ENCODE peak calls at places on chromosomes 1 and 21, in seven cellular contexts. One of them, this sample, is unnamed.
A peak's percentile ranks its signal among the peaks of the same experiment; 100 is the strongest.

GRCh38 chr1:43205671-43206070 is 33.5 kb downstream of the CFAP57 start:
- DNase-seq in GM12892: no peak
- DNase-seq in body of pancreas: no peak
- DNase-seq in ovary: no peak
- DNase-seq in HCT116: no peak
- DNase-seq in GM12891: no peak
- DNase-seq in testis: no peak
- DNase-seq in this sample: no peak

GRCh38 chr1:16981269-16981849 is 939 bp upstream of the MFAP2 start:
- DNase-seq in GM12892: no peak
- DNase-seq in body of pancreas: no peak
- DNase-seq in ovary: no peak
- DNase-seq in HCT116: no peak
- DNase-seq in GM12891: no peak
- DNase-seq in testis: no peak
- DNase-seq in this sample: no peak

GRCh38 chr1:165686121-165686970 is 12.0 kb downstream of the ALDH9A1 start:
- DNase-seq in GM12892: no peak
- DNase-seq in body of pancreas: no peak
- DNase-seq in ovary: no peak
- DNase-seq in HCT116: no peak
- DNase-seq in GM12891: no peak
- DNase-seq in testis: peak; percentile 67
- DNase-seq in this sample: no peak

GRCh38 chr1:61152066-61152465 is 69.7 kb downstream of the NFIA start:
- DNase-seq in GM12892: no peak
- DNase-seq in body of pancreas: no peak
- DNase-seq in ovary: no peak
- DNase-seq in HCT116: no peak
- DNase-seq in GM12891: no peak
- DNase-seq in testis: no peak
- DNase-seq in this sample: no peak

GRCh38 chr1:7856345-7856744 is 3.5 kb upstream of the UTS2 start:
- DNase-seq in GM12892: no peak
- DNase-seq in body of pancreas: no peak
- DNase-seq in ovary: no peak
- DNase-seq in HCT116: no peak
- DNase-seq in GM12891: no peak
- DNase-seq in testis: no peak
- DNase-seq in this sample: no peak

GRCh38 chr1:205325334-205325884 is 3.9 kb upstream of the NUAK2 start:
- DNase-seq in GM12892: no peak
- DNase-seq in body of pancreas: peak; percentile 82
- DNase-seq in ovary: peak; percentile 59
- DNase-seq in HCT116: peak; percentile 63
- DNase-seq in GM12891: no peak
- DNase-seq in testis: peak; percentile 78
- DNase-seq in this sample: peak; percentile 64

GRCh38 chr1:229027622-229028182 is 243.2 kb upstream of the RAB4A start:
- DNase-seq in GM12892: no peak
- DNase-seq in body of pancreas: no peak
- DNase-seq in ovary: no peak
- DNase-seq in HCT116: no peak
- DNase-seq in GM12891: no peak
- DNase-seq in testis: no peak
- DNase-seq in this sample: no peak

GRCh38 chr1:179017383-179018326 is 8.0 kb upstream of the FAM20B start:
- DNase-seq in GM12892: no peak
- DNase-seq in body of pancreas: no peak
- DNase-seq in ovary: no peak
- DNase-seq in HCT116: no peak
- DNase-seq in GM12891: no peak
- DNase-seq in testis: no peak
- DNase-seq in this sample: no peak

GRCh38 chr1:181090653-181091126 is 2.2 kb downstream of the IER5 start:
- DNase-seq in GM12892: no peak
- DNase-seq in body of pancreas: no peak
- DNase-seq in ovary: no peak
- DNase-seq in HCT116: no peak
- DNase-seq in GM12891: no peak
- DNase-seq in testis: no peak
- DNase-seq in this sample: no peak

GRCh38 chr1:153443486-153443885 is 17.0 kb downstream of the S100A7 start:
- DNase-seq in GM12892: no peak
- DNase-seq in body of pancreas: no peak
- DNase-seq in ovary: no peak
- DNase-seq in HCT116: no peak
- DNase-seq in GM12891: no peak
- DNase-seq in testis: no peak
- DNase-seq in this sample: no peak

DNA sequence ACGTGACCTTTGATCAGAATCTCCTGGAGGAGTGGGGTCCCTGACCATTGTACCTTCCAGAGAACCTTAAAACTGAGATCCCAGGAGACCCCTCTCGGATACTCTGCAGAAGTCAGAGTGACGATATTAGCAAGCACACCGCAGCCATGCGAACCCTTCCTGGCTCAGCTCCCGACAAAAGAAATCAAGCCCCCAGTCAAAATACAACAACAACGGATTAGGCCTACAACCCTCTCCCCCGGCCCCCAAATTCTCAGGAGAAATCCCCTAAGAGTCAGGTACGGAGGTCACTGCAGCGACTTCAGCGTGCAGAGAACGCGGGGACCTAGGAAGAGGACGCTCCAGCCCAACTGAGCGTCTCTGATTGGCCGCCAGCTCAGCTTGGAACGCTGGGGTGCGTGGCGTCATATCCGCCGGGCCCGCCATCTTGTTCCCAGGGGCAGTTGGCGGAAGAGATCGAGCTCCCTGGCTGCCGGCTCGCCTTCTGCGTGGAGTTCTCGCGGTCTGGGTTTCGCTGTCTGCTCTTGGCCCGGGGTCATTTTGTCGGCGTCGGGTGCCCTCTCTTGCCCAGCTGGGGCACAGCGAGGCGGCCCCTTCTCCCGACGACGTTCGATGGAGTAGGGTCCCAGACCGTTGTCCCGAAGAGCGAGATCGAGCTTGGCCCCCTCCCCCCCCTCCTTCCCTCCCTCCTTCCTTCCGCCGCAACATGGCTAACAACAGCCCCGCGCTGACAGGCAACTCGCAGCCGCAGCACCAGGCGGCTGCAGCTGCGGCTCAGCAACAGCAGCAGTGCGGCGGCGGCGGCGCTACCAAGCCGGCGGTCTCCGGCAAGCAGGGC is at the start of gene PRPF38B:
- DNase-seq in GM12892: peak; percentile 85
- DNase-seq in body of pancreas: peak; percentile 94
- DNase-seq in ovary: peak; percentile 93
- DNase-seq in HCT116: peak; percentile 82
- DNase-seq in GM12891: peak; percentile 78
- DNase-seq in testis: peak; percentile 97
- DNase-seq in this sample: peak; percentile 92
- TF ChIP-seq POLR2A in GM12892: peak; percentile 99
- TF ChIP-seq POLR2A in body of pancreas: peak; percentile 95
- TF ChIP-seq POLR2A in ovary: peak; percentile 95
- TF ChIP-seq POLR2A in HCT116: peak; percentile 84
- TF ChIP-seq POLR2A in GM12891: peak; percentile 98
- TF ChIP-seq POLR2A in testis: peak; percentile 51
- TF ChIP-seq POLR2A in this sample: peak; percentile 64

DNA sequence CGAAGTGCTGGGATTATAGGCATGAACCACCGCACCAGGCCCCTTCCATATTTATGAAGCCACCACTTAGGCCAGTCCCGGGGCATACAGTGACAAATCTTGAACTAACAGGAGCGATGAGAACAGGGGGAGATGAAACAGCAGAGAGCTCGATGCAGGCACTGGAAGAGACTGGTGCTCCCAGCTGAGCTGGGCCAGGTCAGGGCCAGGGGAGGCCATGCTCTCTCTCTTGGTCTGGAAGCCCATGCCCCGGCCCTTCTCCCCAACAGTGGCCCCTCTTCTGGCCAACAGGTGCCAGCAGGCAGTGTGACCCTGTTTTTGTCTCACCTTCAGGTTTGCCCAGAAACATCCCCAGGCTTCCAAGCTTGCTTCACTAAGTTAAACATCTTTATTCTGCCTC is 269.9 kb upstream of the C1orf174 start:
- DNase-seq in GM12892: no peak
- DNase-seq in body of pancreas: no peak
- DNase-seq in ovary: no peak
- DNase-seq in HCT116: no peak
- DNase-seq in GM12891: no peak
- DNase-seq in testis: no peak
- DNase-seq in this sample: no peak
- TF ChIP-seq POLR2A in GM12892: no peak
- TF ChIP-seq POLR2A in body of pancreas: no peak
- TF ChIP-seq POLR2A in ovary: no peak
- TF ChIP-seq POLR2A in HCT116: no peak
- TF ChIP-seq POLR2A in GM12891: no peak
- TF ChIP-seq POLR2A in testis: no peak
- TF ChIP-seq POLR2A in this sample: no peak

GRCh38 chr21:26965091-26965566 is 1.8 kb downstream of the ADAMTS5 start:
- DNase-seq in GM12892: no peak
- DNase-seq in body of pancreas: no peak
- DNase-seq in ovary: no peak
- DNase-seq in HCT116: no peak
- DNase-seq in GM12891: peak; percentile 2
- DNase-seq in testis: no peak
- DNase-seq in this sample: no peak

GRCh38 chr21:26965567-26966359 is 1.1 kb downstream of the ADAMTS5 start:
- DNase-seq in GM12892: no peak
- DNase-seq in body of pancreas: peak; percentile 24
- DNase-seq in ovary: peak; percentile 83
- DNase-seq in HCT116: no peak
- DNase-seq in GM12891: peak; percentile 6
- DNase-seq in testis: peak; percentile 63
- DNase-seq in this sample: peak; percentile 80

GRCh38 chr21:26966360-26966977 is 419 bp downstream of the ADAMTS5 start:
- DNase-seq in GM12892: no peak
- DNase-seq in body of pancreas: peak; percentile 13
- DNase-seq in ovary: peak; percentile 75
- DNase-seq in HCT116: no peak
- DNase-seq in GM12891: peak; percentile 1
- DNase-seq in testis: peak; percentile 46
- DNase-seq in this sample: peak; percentile 42

GRCh38 chr21:26964379-26964778 is 2.5 kb downstream of the ADAMTS5 start:
- DNase-seq in GM12892: no peak
- DNase-seq in body of pancreas: no peak
- DNase-seq in ovary: peak; percentile 85
- DNase-seq in HCT116: no peak
- DNase-seq in GM12891: no peak
- DNase-seq in testis: peak; percentile 66
- DNase-seq in this sample: peak; percentile 90

DNA sequence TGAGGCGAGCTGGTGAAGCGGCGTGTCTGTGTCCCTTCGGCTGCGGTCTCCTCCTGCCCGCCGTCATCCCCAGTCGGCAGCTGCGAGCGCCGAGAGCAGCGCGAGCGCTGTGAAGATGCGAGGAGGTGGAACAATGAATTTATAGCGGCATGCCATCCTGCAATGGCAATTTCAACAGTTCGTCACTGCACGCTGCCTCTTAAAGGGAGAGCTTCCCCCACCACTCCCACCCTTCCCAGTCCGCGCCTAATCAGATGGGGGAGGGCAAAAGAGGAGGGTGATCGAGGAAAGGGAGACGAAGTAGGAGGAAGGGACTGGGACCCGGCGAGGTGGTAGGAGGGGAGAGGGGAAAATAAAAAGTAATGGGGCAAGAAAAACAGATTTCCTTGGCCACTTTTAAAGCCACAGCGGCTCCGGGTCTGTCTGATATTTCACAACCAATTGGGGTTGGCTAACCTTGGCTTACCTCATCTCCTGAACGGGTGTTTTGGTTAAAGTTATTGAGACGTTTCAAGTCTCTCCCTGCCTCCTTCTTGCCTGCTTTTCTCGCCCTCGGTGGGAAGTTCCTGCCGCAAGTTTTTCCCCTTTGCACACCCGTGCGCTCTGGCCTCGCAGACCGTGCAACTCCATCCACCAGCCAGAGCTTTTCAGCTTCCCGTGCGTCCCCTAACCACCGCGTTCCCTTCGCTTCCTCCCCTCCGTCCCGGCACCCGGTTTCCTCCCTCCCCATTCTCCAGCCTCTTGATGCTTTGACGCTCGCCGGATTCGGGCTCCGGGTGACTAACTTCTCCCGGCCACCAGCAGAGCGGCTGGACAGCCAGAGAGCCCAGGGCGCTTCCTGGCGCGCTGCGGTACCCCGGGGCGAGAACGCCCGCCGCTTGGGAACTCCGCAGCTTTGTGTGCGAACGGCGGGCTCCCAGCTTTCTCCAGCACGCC is at the start of gene ADAMTS5:
- DNase-seq in GM12892: no peak
- DNase-seq in body of pancreas: peak; percentile 15
- DNase-seq in ovary: peak; percentile 75
- DNase-seq in HCT116: no peak
- DNase-seq in GM12891: peak; percentile 7
- DNase-seq in testis: peak; percentile 30
- DNase-seq in this sample: peak; percentile 68
- TF ChIP-seq POLR2A in GM12892: no peak
- TF ChIP-seq POLR2A in body of pancreas: peak; percentile 16
- TF ChIP-seq POLR2A in ovary: peak; percentile 45
- TF ChIP-seq POLR2A in HCT116: no peak
- TF ChIP-seq POLR2A in GM12891: no peak
- TF ChIP-seq POLR2A in testis: no peak
- TF ChIP-seq POLR2A in this sample: no peak

GRCh38 chr1:1164701-1165451 is 8.8 kb upstream of the TTLL10 start:
- DNase-seq in GM12892: no peak
- DNase-seq in body of pancreas: peak; percentile 77
- DNase-seq in ovary: no peak
- DNase-seq in HCT116: no peak
- DNase-seq in GM12891: no peak
- DNase-seq in testis: no peak
- DNase-seq in this sample: no peak
- TF ChIP-seq POLR2A in GM12892: no peak
- TF ChIP-seq POLR2A in body of pancreas: peak; percentile 82
- TF ChIP-seq POLR2A in ovary: no peak
- TF ChIP-seq POLR2A in HCT116: no peak
- TF ChIP-seq POLR2A in GM12891: no peak
- TF ChIP-seq POLR2A in testis: no peak
- TF ChIP-seq POLR2A in this sample: no peak

This sample was measured in uterus.